ENCODE peak calls at places on chromosomes 11 and 22, in six cellular contexts. D is LoVo; P is WERI-Rb-1; N is stimulated activated CD8-positive, alpha-beta memory T cell treated with anti-CD3 and anti-CD28 coated beads, Interleukin-4, amount 100 ng/mL, for 48 hours; L is osteocyte; R is NCI-H345. X is an unnamed sample.
A peak's percentile ranks its signal among the peaks of the same experiment; 100 is the strongest.

GRCh38 chr11:93145381-93145780 is 52.4 kb downstream of the SLC36A4 start:
- DNase-seq in D (no peak), P (no peak), N (no peak), L (no peak), R (no peak), X (no peak)

GRCh38 chr11:134737563-134738510 is 325.8 kb upstream of the B3GAT1 start:
- DNase-seq in D (no peak), P (no peak), N (no peak), L (no peak), R (no peak), X (no peak)

GRCh38 chr11:35321111-35321510 is 98.2 kb downstream of the SLC1A2 start:
- DNase-seq in D (no peak), P (no peak), N (no peak), L (no peak), R (no peak), X (no peak)

GRCh38 chr22:36201630-36202312 is at the start of gene APOL4:
- DNase-seq in D (no peak), P (no peak), N (no peak), L (no peak), R (peak; percentile 46), X (peak; percentile 73)

GRCh38 chr22:30287626-30288413 is 1.5 kb downstream of the CASTOR1 start:
- DNase-seq in D (peak; percentile 79), P (peak; percentile 84), N (peak; percentile 95), L (peak; percentile 95), R (peak; percentile 50), X (peak; percentile 94)

GRCh38 chr22:41915035-41915782 is at the start of gene SHISA8:
- DNase-seq in D (no peak), P (peak; percentile 65), N (peak; percentile 70), L (no peak), R (no peak), X (peak; percentile 63)

GRCh38 chr11:118076754-118077281 is at the start of gene TMPRSS4:
- DNase-seq in D (peak; percentile 87), P (no peak), N (no peak), L (no peak), R (peak; percentile 86), X (no peak)

GRCh38 chr11:121063728-121064127 is 37.3 kb upstream of the TECTA start:
- DNase-seq in D (no peak), P (no peak), N (no peak), L (no peak), R (no peak), X (no peak)

GRCh38 chr11:86161373-86162255 is 82.9 kb upstream of the EED start:
- DNase-seq in D (no peak), P (no peak), N (no peak), L (no peak), R (no peak), X (no peak)

GRCh38 chr11:69954756-69955155 is 123.4 kb upstream of the ANO1 start:
- DNase-seq in D (no peak), P (no peak), N (no peak), L (no peak), R (no peak), X (no peak)

GRCh38 chr11:58921778-58922390 is 17.4 kb upstream of the GLYATL1 start:
- DNase-seq in D (no peak), P (no peak), N (no peak), L (no peak), R (peak; percentile 72), X (no peak)

GRCh38 chr22:38792833-38793232 is 1.1 kb downstream of the DNAL4 start:
- DNase-seq in D (no peak), P (no peak), N (peak; percentile 38), L (no peak), R (no peak), X (peak; percentile 52)

GRCh38 chr11:2928605-2929510 is at the start of gene PHLDA2:
- DNase-seq in D (peak; percentile 79), P (peak; percentile 37), N (peak; percentile 75), L (no peak), R (peak; percentile 64), X (peak; percentile 79)

GRCh38 chr22:22033803-22034468 is 51.3 kb upstream of the TOP3B start:
- DNase-seq in D (no peak), P (no peak), N (no peak), L (no peak), R (no peak), X (no peak)